ENCODE peak calls at places on chromosomes 2 and 18, in eight cellular contexts. One of them, this sample, is unnamed.

GRCh38 chr2:95007822-95008221 is 17.7 kb upstream of the MAL start:
- DNase-seq in fibroblast of the aortic adventitia: no peak
- DNase-seq in GM13976: no peak
- DNase-seq in WTC11: no peak
- DNase-seq in fibroblast of villous mesenchyme: no peak
- DNase-seq in body of pancreas: no peak
- DNase-seq in hepatocyte: no peak
- DNase-seq in Peyer's patch: no peak
- DNase-seq in this sample: no peak

GRCh38 chr2:67572721-67573485 is 175.8 kb downstream of the ETAA1 start:
- DNase-seq in fibroblast of the aortic adventitia: peak
- DNase-seq in GM13976: no peak
- DNase-seq in WTC11: no peak
- DNase-seq in fibroblast of villous mesenchyme: no peak
- DNase-seq in body of pancreas: peak
- DNase-seq in hepatocyte: no peak
- DNase-seq in Peyer's patch: no peak
- DNase-seq in this sample: peak

GRCh38 chr2:231667497-231667896 is 40.8 kb upstream of the PTMA start:
- DNase-seq in fibroblast of the aortic adventitia: no peak
- DNase-seq in GM13976: no peak
- DNase-seq in WTC11: no peak
- DNase-seq in fibroblast of villous mesenchyme: no peak
- DNase-seq in body of pancreas: no peak
- DNase-seq in hepatocyte: no peak
- DNase-seq in Peyer's patch: peak
- DNase-seq in this sample: no peak

GRCh38 chr2:144234115-144234772 is 285.7 kb downstream of the ZEB2 start:
- DNase-seq in fibroblast of the aortic adventitia: no peak
- DNase-seq in GM13976: no peak
- DNase-seq in WTC11: no peak
- DNase-seq in fibroblast of villous mesenchyme: no peak
- DNase-seq in body of pancreas: no peak
- DNase-seq in hepatocyte: no peak
- DNase-seq in Peyer's patch: no peak
- DNase-seq in this sample: no peak

GRCh38 chr2:61807036-61807757 is 46.7 kb downstream of the FAM161A start:
- DNase-seq in fibroblast of the aortic adventitia: no peak
- DNase-seq in GM13976: peak
- DNase-seq in WTC11: no peak
- DNase-seq in fibroblast of villous mesenchyme: no peak
- DNase-seq in body of pancreas: no peak
- DNase-seq in hepatocyte: no peak
- DNase-seq in Peyer's patch: no peak
- DNase-seq in this sample: no peak

GRCh38 chr2:156177654-156178053 is 154.9 kb downstream of the NR4A2 start:
- DNase-seq in fibroblast of the aortic adventitia: no peak
- DNase-seq in GM13976: no peak
- DNase-seq in WTC11: no peak
- DNase-seq in fibroblast of villous mesenchyme: no peak
- DNase-seq in body of pancreas: no peak
- DNase-seq in hepatocyte: no peak
- DNase-seq in Peyer's patch: no peak
- DNase-seq in this sample: no peak

GRCh38 chr18:56565596-56566355 is 72.6 kb downstream of the TXNL1 start:
- DNase-seq in fibroblast of the aortic adventitia: peak
- DNase-seq in GM13976: no peak
- DNase-seq in WTC11: no peak
- DNase-seq in fibroblast of villous mesenchyme: peak
- DNase-seq in body of pancreas: no peak
- DNase-seq in hepatocyte: no peak
- DNase-seq in Peyer's patch: no peak
- DNase-seq in this sample: peak

GRCh38 chr18:50151876-50152275 is 43.1 kb downstream of the MYO5B start:
- DNase-seq in fibroblast of the aortic adventitia: peak
- DNase-seq in GM13976: no peak
- DNase-seq in WTC11: no peak
- DNase-seq in fibroblast of villous mesenchyme: peak
- DNase-seq in body of pancreas: no peak
- DNase-seq in hepatocyte: no peak
- DNase-seq in Peyer's patch: no peak
- DNase-seq in this sample: peak

GRCh38 chr2:185012643-185013042 is 414.3 kb downstream of the ZNF804A start:
- DNase-seq in fibroblast of the aortic adventitia: peak
- DNase-seq in GM13976: no peak
- DNase-seq in WTC11: peak
- DNase-seq in fibroblast of villous mesenchyme: peak
- DNase-seq in body of pancreas: no peak
- DNase-seq in hepatocyte: no peak
- DNase-seq in Peyer's patch: no peak
- DNase-seq in this sample: peak

GRCh38 chr2:183248866-183249567 is 124.8 kb downstream of the NUP35 start:
- DNase-seq in fibroblast of the aortic adventitia: peak
- DNase-seq in GM13976: peak
- DNase-seq in WTC11: no peak
- DNase-seq in fibroblast of villous mesenchyme: peak
- DNase-seq in body of pancreas: no peak
- DNase-seq in hepatocyte: peak
- DNase-seq in Peyer's patch: no peak
- DNase-seq in this sample: peak

GRCh38 chr2:177332041-177332991 is 60.3 kb upstream of the AGPS start:
- DNase-seq in fibroblast of the aortic adventitia: peak
- DNase-seq in GM13976: peak
- DNase-seq in WTC11: no peak
- DNase-seq in fibroblast of villous mesenchyme: peak
- DNase-seq in body of pancreas: peak
- DNase-seq in hepatocyte: peak
- DNase-seq in Peyer's patch: no peak
- DNase-seq in this sample: peak

GRCh38 chr18:58362027-58362575 is 266.8 kb downstream of the ALPK2 start:
- DNase-seq in fibroblast of the aortic adventitia: peak
- DNase-seq in GM13976: no peak
- DNase-seq in WTC11: no peak
- DNase-seq in fibroblast of villous mesenchyme: peak
- DNase-seq in body of pancreas: no peak
- DNase-seq in hepatocyte: peak
- DNase-seq in Peyer's patch: no peak
- DNase-seq in this sample: peak

GRCh38 chr18:78721986-78722385 is 257.6 kb upstream of the SALL3 start:
- DNase-seq in fibroblast of the aortic adventitia: no peak
- DNase-seq in GM13976: no peak
- DNase-seq in WTC11: no peak
- DNase-seq in fibroblast of villous mesenchyme: no peak
- DNase-seq in body of pancreas: no peak
- DNase-seq in hepatocyte: no peak
- DNase-seq in Peyer's patch: no peak
- DNase-seq in this sample: no peak

GRCh38 chr2:8254791-8255447 is 426.9 kb upstream of the ID2 start:
- DNase-seq in fibroblast of the aortic adventitia: no peak
- DNase-seq in GM13976: no peak
- DNase-seq in WTC11: no peak
- DNase-seq in fibroblast of villous mesenchyme: no peak
- DNase-seq in body of pancreas: no peak
- DNase-seq in hepatocyte: no peak
- DNase-seq in Peyer's patch: no peak
- DNase-seq in this sample: no peak

GRCh38 chr2:73020306-73020656 is 51.2 kb downstream of the SFXN5 start:
- DNase-seq in fibroblast of the aortic adventitia: no peak
- DNase-seq in GM13976: peak
- DNase-seq in WTC11: no peak
- DNase-seq in fibroblast of villous mesenchyme: no peak
- DNase-seq in body of pancreas: no peak
- DNase-seq in hepatocyte: no peak
- DNase-seq in Peyer's patch: no peak
- DNase-seq in this sample: no peak

GRCh38 chr2:186426153-186427016 is 59.7 kb upstream of the ZC3H15 start:
- DNase-seq in fibroblast of the aortic adventitia: no peak
- DNase-seq in GM13976: peak
- DNase-seq in WTC11: no peak
- DNase-seq in fibroblast of villous mesenchyme: no peak
- DNase-seq in body of pancreas: no peak
- DNase-seq in hepatocyte: no peak
- DNase-seq in Peyer's patch: no peak
- DNase-seq in this sample: no peak

GRCh38 chr2:68789603-68790002 is 55.0 kb downstream of the ARHGAP25 start:
- DNase-seq in fibroblast of the aortic adventitia: no peak
- DNase-seq in GM13976: peak
- DNase-seq in WTC11: no peak
- DNase-seq in fibroblast of villous mesenchyme: no peak
- DNase-seq in body of pancreas: no peak
- DNase-seq in hepatocyte: no peak
- DNase-seq in Peyer's patch: peak
- DNase-seq in this sample: no peak

GRCh38 chr18:50745946-50746345 is 73.9 kb downstream of the MRO start:
- DNase-seq in fibroblast of the aortic adventitia: no peak
- DNase-seq in GM13976: no peak
- DNase-seq in WTC11: no peak
- DNase-seq in fibroblast of villous mesenchyme: no peak
- DNase-seq in body of pancreas: no peak
- DNase-seq in hepatocyte: no peak
- DNase-seq in Peyer's patch: no peak
- DNase-seq in this sample: no peak

GRCh38 chr2:66582364-66582974 is 147.5 kb downstream of the MEIS1 start:
- DNase-seq in fibroblast of the aortic adventitia: no peak
- DNase-seq in GM13976: no peak
- DNase-seq in WTC11: no peak
- DNase-seq in fibroblast of villous mesenchyme: no peak
- DNase-seq in body of pancreas: peak
- DNase-seq in hepatocyte: no peak
- DNase-seq in Peyer's patch: no peak
- DNase-seq in this sample: no peak

GRCh38 chr18:25351773-25352628 is at the start of gene ZNF521:
- DNase-seq in fibroblast of the aortic adventitia: peak
- DNase-seq in GM13976: peak
- DNase-seq in WTC11: peak
- DNase-seq in fibroblast of villous mesenchyme: peak
- DNase-seq in body of pancreas: peak
- DNase-seq in hepatocyte: peak
- DNase-seq in Peyer's patch: peak
- DNase-seq in this sample: peak

GRCh38 chr2:46010925-46011490 is 286.2 kb upstream of the EPAS1 start:
- DNase-seq in fibroblast of the aortic adventitia: peak
- DNase-seq in GM13976: peak
- DNase-seq in WTC11: no peak
- DNase-seq in fibroblast of villous mesenchyme: peak
- DNase-seq in body of pancreas: no peak
- DNase-seq in hepatocyte: peak
- DNase-seq in Peyer's patch: no peak
- DNase-seq in this sample: peak

GRCh38 chr18:31618801-31619200 is 27.1 kb downstream of the TTR start:
- DNase-seq in fibroblast of the aortic adventitia: no peak
- DNase-seq in GM13976: no peak
- DNase-seq in WTC11: no peak
- DNase-seq in fibroblast of villous mesenchyme: no peak
- DNase-seq in body of pancreas: no peak
- DNase-seq in hepatocyte: no peak
- DNase-seq in Peyer's patch: no peak
- DNase-seq in this sample: no peak

GRCh38 chr2:78861546-78861945 is 164.0 kb upstream of the REG3G start:
- DNase-seq in fibroblast of the aortic adventitia: no peak
- DNase-seq in GM13976: peak
- DNase-seq in WTC11: no peak
- DNase-seq in fibroblast of villous mesenchyme: no peak
- DNase-seq in body of pancreas: peak
- DNase-seq in hepatocyte: peak
- DNase-seq in Peyer's patch: no peak
- DNase-seq in this sample: peak

GRCh38 chr18:34576622-34577021 is 133.5 kb upstream of the DTNA start:
- DNase-seq in fibroblast of the aortic adventitia: no peak
- DNase-seq in GM13976: no peak
- DNase-seq in WTC11: no peak
- DNase-seq in fibroblast of villous mesenchyme: no peak
- DNase-seq in body of pancreas: no peak
- DNase-seq in hepatocyte: no peak
- DNase-seq in Peyer's patch: no peak
- DNase-seq in this sample: no peak
- TF ChIP-seq CTCF in fibroblast of the aortic adventitia: no peak
- TF ChIP-seq CTCF in GM13976: no peak
- TF ChIP-seq CTCF in WTC11: no peak
- TF ChIP-seq CTCF in fibroblast of villous mesenchyme: no peak
- TF ChIP-seq CTCF in body of pancreas: no peak
- TF ChIP-seq CTCF in hepatocyte: no peak
- TF ChIP-seq CTCF in Peyer's patch: no peak
- TF ChIP-seq CTCF in this sample: no peak

GRCh38 chr2:237667891-237668290 is 40.5 kb downstream of the LRRFIP1 start:
- DNase-seq in fibroblast of the aortic adventitia: no peak
- DNase-seq in GM13976: no peak
- DNase-seq in WTC11: no peak
- DNase-seq in fibroblast of villous mesenchyme: no peak
- DNase-seq in body of pancreas: no peak
- DNase-seq in hepatocyte: no peak
- DNase-seq in Peyer's patch: no peak
- DNase-seq in this sample: no peak
- TF ChIP-seq CTCF in fibroblast of the aortic adventitia: no peak
- TF ChIP-seq CTCF in GM13976: no peak
- TF ChIP-seq CTCF in WTC11: no peak
- TF ChIP-seq CTCF in fibroblast of villous mesenchyme: no peak
- TF ChIP-seq CTCF in body of pancreas: no peak
- TF ChIP-seq CTCF in hepatocyte: no peak
- TF ChIP-seq CTCF in Peyer's patch: no peak
- TF ChIP-seq CTCF in this sample: no peak

DNA sequence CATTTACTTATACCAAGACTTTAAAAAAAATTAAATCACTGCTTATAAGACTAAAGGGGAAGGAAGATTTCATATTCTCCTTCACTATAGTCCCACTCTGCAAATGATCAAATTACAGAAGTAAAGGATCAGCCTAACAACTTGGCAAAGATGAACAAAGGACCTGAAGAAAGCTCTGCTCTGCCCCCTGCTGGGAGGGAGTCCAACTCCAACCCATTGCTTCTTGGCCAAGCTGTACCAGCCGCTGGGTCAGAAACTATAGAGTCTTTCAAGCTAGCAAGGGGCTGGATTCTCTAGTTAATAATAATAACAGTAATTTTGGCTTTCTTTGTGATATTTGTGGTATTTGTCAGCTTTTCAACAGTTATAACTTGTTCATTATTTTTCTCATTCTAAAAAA is 927.0 kb upstream of the CRIM1 start:
- DNase-seq in fibroblast of the aortic adventitia: no peak
- DNase-seq in GM13976: peak
- DNase-seq in WTC11: peak
- DNase-seq in fibroblast of villous mesenchyme: no peak
- DNase-seq in body of pancreas: peak
- DNase-seq in hepatocyte: peak
- DNase-seq in Peyer's patch: no peak
- DNase-seq in this sample: peak
- TF ChIP-seq CTCF in fibroblast of the aortic adventitia: peak
- TF ChIP-seq CTCF in GM13976: peak
- TF ChIP-seq CTCF in WTC11: peak
- TF ChIP-seq CTCF in fibroblast of villous mesenchyme: peak
- TF ChIP-seq CTCF in body of pancreas: peak
- TF ChIP-seq CTCF in hepatocyte: peak
- TF ChIP-seq CTCF in Peyer's patch: no peak
- TF ChIP-seq CTCF in this sample: peak

DNA sequence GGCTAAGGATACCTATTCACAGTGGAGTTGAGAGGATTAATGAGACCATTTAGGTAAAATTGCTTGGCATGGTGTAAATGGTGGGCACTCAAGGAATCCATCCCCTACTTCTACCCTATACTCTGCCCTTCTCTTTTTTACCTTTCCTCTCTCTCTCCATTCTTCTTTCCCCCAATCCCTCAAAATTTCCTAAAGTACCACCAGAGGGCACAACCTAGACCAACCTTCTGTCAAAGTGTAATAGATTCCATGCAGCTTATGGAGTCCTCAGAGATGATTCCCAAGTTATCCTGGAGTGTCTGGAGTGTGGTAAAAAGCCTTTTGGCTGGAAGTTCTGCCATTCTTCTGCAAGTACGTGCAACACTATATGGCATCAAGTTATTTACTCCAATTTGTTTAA is 33.0 kb upstream of the CCDC195 start:
- DNase-seq in fibroblast of the aortic adventitia: peak
- DNase-seq in GM13976: no peak
- DNase-seq in WTC11: no peak
- DNase-seq in fibroblast of villous mesenchyme: peak
- DNase-seq in body of pancreas: no peak
- DNase-seq in hepatocyte: no peak
- DNase-seq in Peyer's patch: no peak
- DNase-seq in this sample: no peak
- TF ChIP-seq CTCF in fibroblast of the aortic adventitia: peak
- TF ChIP-seq CTCF in GM13976: no peak
- TF ChIP-seq CTCF in WTC11: no peak
- TF ChIP-seq CTCF in fibroblast of villous mesenchyme: peak
- TF ChIP-seq CTCF in body of pancreas: no peak
- TF ChIP-seq CTCF in hepatocyte: peak
- TF ChIP-seq CTCF in Peyer's patch: peak
- TF ChIP-seq CTCF in this sample: peak

This sample was measured in cardiac fibroblast.